ENCODE peak calls at places on chromosomes 3 and 15, in eight cellular contexts. One of them, this sample, is unnamed.
A peak's percentile ranks its signal among the peaks of the same experiment; 100 is the strongest.

GRCh38 chr15:41882689-41883483 is 11.0 kb downstream of the SPTBN5 start:
- DNase-seq in ascending aorta: no peak
- DNase-seq in activated CD4-positive, alpha-beta T cell treated with anti-CD3 and anti-CD28 coated beads for 24 hours: no peak
- DNase-seq in NCI-H82: no peak
- DNase-seq in cardiac fibroblast: no peak
- DNase-seq in activated naive CD8-positive, alpha-beta T cell treated with anti-CD3 and anti-CD28 coated beads for 36 hours: no peak
- DNase-seq in kidney epithelial cell: no peak
- DNase-seq in endothelial cell: no peak
- DNase-seq in this sample: no peak

GRCh38 chr3:51646091-51646490 is 25.0 kb upstream of the TEX264 start:
- DNase-seq in endothelial cell: no peak
- DNase-seq in ascending aorta: no peak
- DNase-seq in cardiac fibroblast: peak; percentile 49
- DNase-seq in activated CD4-positive, alpha-beta T cell treated with anti-CD3 and anti-CD28 coated beads for 24 hours: no peak
- DNase-seq in NCI-H82: no peak
- DNase-seq in kidney epithelial cell: no peak
- DNase-seq in activated naive CD8-positive, alpha-beta T cell treated with anti-CD3 and anti-CD28 coated beads for 36 hours: no peak
- DNase-seq in this sample: no peak

GRCh38 chr3:169448501-169448900 is 215.0 kb downstream of the MECOM start:
- DNase-seq in NCI-H82: no peak
- DNase-seq in endothelial cell: no peak
- DNase-seq in activated CD4-positive, alpha-beta T cell treated with anti-CD3 and anti-CD28 coated beads for 24 hours: no peak
- DNase-seq in cardiac fibroblast: peak; percentile 54
- DNase-seq in kidney epithelial cell: no peak
- DNase-seq in ascending aorta: no peak
- DNase-seq in activated naive CD8-positive, alpha-beta T cell treated with anti-CD3 and anti-CD28 coated beads for 36 hours: no peak
- DNase-seq in this sample: no peak

GRCh38 chr3:6867269-6867668 is 6.4 kb downstream of the GRM7 start:
- DNase-seq in kidney epithelial cell: no peak
- DNase-seq in ascending aorta: no peak
- DNase-seq in activated naive CD8-positive, alpha-beta T cell treated with anti-CD3 and anti-CD28 coated beads for 36 hours: no peak
- DNase-seq in endothelial cell: no peak
- DNase-seq in activated CD4-positive, alpha-beta T cell treated with anti-CD3 and anti-CD28 coated beads for 24 hours: no peak
- DNase-seq in NCI-H82: no peak
- DNase-seq in cardiac fibroblast: no peak
- DNase-seq in this sample: no peak

GRCh38 chr15:51536965-51537574 is 85.5 kb downstream of the DMXL2 start:
- DNase-seq in activated CD4-positive, alpha-beta T cell treated with anti-CD3 and anti-CD28 coated beads for 24 hours: no peak
- DNase-seq in NCI-H82: peak; percentile 34
- DNase-seq in cardiac fibroblast: peak; percentile 52
- DNase-seq in ascending aorta: no peak
- DNase-seq in activated naive CD8-positive, alpha-beta T cell treated with anti-CD3 and anti-CD28 coated beads for 36 hours: no peak
- DNase-seq in endothelial cell: peak; percentile 7
- DNase-seq in kidney epithelial cell: no peak
- DNase-seq in this sample: peak; percentile 3

GRCh38 chr3:145903472-145904013 is 257.4 kb downstream of the PLOD2 start:
- DNase-seq in cardiac fibroblast: no peak
- DNase-seq in endothelial cell: no peak
- DNase-seq in kidney epithelial cell: no peak
- DNase-seq in activated naive CD8-positive, alpha-beta T cell treated with anti-CD3 and anti-CD28 coated beads for 36 hours: no peak
- DNase-seq in NCI-H82: no peak
- DNase-seq in activated CD4-positive, alpha-beta T cell treated with anti-CD3 and anti-CD28 coated beads for 24 hours: no peak
- DNase-seq in ascending aorta: no peak
- DNase-seq in this sample: no peak

GRCh38 chr15:92392966-92393286 is 755 bp upstream of the ST8SIA2 start:
- DNase-seq in kidney epithelial cell: no peak
- DNase-seq in cardiac fibroblast: no peak
- DNase-seq in activated naive CD8-positive, alpha-beta T cell treated with anti-CD3 and anti-CD28 coated beads for 36 hours: no peak
- DNase-seq in activated CD4-positive, alpha-beta T cell treated with anti-CD3 and anti-CD28 coated beads for 24 hours: no peak
- DNase-seq in endothelial cell: no peak
- DNase-seq in ascending aorta: no peak
- DNase-seq in NCI-H82: no peak
- DNase-seq in this sample: no peak

GRCh38 chr15:32718082-32718821 is 448 bp downstream of the GREM1 start:
- DNase-seq in kidney epithelial cell: no peak
- DNase-seq in ascending aorta: no peak
- DNase-seq in NCI-H82: peak; percentile 15
- DNase-seq in endothelial cell: peak; percentile 28
- DNase-seq in activated naive CD8-positive, alpha-beta T cell treated with anti-CD3 and anti-CD28 coated beads for 36 hours: no peak
- DNase-seq in cardiac fibroblast: peak; percentile 55
- DNase-seq in activated CD4-positive, alpha-beta T cell treated with anti-CD3 and anti-CD28 coated beads for 24 hours: no peak
- DNase-seq in this sample: no peak

GRCh38 chr3:77186728-77187127 is 146.8 kb downstream of the ROBO2 start:
- DNase-seq in activated naive CD8-positive, alpha-beta T cell treated with anti-CD3 and anti-CD28 coated beads for 36 hours: no peak
- DNase-seq in activated CD4-positive, alpha-beta T cell treated with anti-CD3 and anti-CD28 coated beads for 24 hours: no peak
- DNase-seq in ascending aorta: no peak
- DNase-seq in cardiac fibroblast: peak; percentile 12
- DNase-seq in kidney epithelial cell: peak; percentile 2
- DNase-seq in NCI-H82: no peak
- DNase-seq in endothelial cell: no peak
- DNase-seq in this sample: peak; percentile 4

GRCh38 chr3:47283596-47284364 is 1.0 kb downstream of the KLHL18 start:
- DNase-seq in cardiac fibroblast: no peak
- DNase-seq in activated naive CD8-positive, alpha-beta T cell treated with anti-CD3 and anti-CD28 coated beads for 36 hours: peak; percentile 55
- DNase-seq in ascending aorta: no peak
- DNase-seq in endothelial cell: no peak
- DNase-seq in kidney epithelial cell: no peak
- DNase-seq in NCI-H82: peak; percentile 42
- DNase-seq in activated CD4-positive, alpha-beta T cell treated with anti-CD3 and anti-CD28 coated beads for 24 hours: peak; percentile 23
- DNase-seq in this sample: no peak

GRCh38 chr3:181796641-181797040 is 84.9 kb downstream of the SOX2 start:
- DNase-seq in cardiac fibroblast: no peak
- DNase-seq in NCI-H82: no peak
- DNase-seq in kidney epithelial cell: no peak
- DNase-seq in activated CD4-positive, alpha-beta T cell treated with anti-CD3 and anti-CD28 coated beads for 24 hours: no peak
- DNase-seq in activated naive CD8-positive, alpha-beta T cell treated with anti-CD3 and anti-CD28 coated beads for 36 hours: no peak
- DNase-seq in ascending aorta: no peak
- DNase-seq in endothelial cell: no peak
- DNase-seq in this sample: no peak

GRCh38 chr3:17640466-17640865 is 102.0 kb downstream of the TBC1D5 start:
- DNase-seq in ascending aorta: no peak
- DNase-seq in kidney epithelial cell: no peak
- DNase-seq in activated naive CD8-positive, alpha-beta T cell treated with anti-CD3 and anti-CD28 coated beads for 36 hours: no peak
- DNase-seq in endothelial cell: no peak
- DNase-seq in activated CD4-positive, alpha-beta T cell treated with anti-CD3 and anti-CD28 coated beads for 24 hours: no peak
- DNase-seq in NCI-H82: no peak
- DNase-seq in cardiac fibroblast: peak; percentile 60
- DNase-seq in this sample: no peak

GRCh38 chr3:42080452-42080872 is 10.7 kb upstream of the TRAK1 start:
- DNase-seq in kidney epithelial cell: no peak
- DNase-seq in cardiac fibroblast: peak; percentile 79
- DNase-seq in endothelial cell: no peak
- DNase-seq in NCI-H82: no peak
- DNase-seq in activated naive CD8-positive, alpha-beta T cell treated with anti-CD3 and anti-CD28 coated beads for 36 hours: no peak
- DNase-seq in activated CD4-positive, alpha-beta T cell treated with anti-CD3 and anti-CD28 coated beads for 24 hours: no peak
- DNase-seq in ascending aorta: no peak
- DNase-seq in this sample: no peak

GRCh38 chr3:197317250-197317963 is 19.0 kb upstream of the DLG1 start:
- DNase-seq in activated CD4-positive, alpha-beta T cell treated with anti-CD3 and anti-CD28 coated beads for 24 hours: no peak
- DNase-seq in cardiac fibroblast: peak; percentile 92
- DNase-seq in ascending aorta: no peak
- DNase-seq in activated naive CD8-positive, alpha-beta T cell treated with anti-CD3 and anti-CD28 coated beads for 36 hours: no peak
- DNase-seq in kidney epithelial cell: no peak
- DNase-seq in endothelial cell: no peak
- DNase-seq in NCI-H82: no peak
- DNase-seq in this sample: peak; percentile 80

This sample was measured in epithelial cell of proximal tubule.